ENCODE peak calls at places on chromosomes 12 and 14, in seven cellular contexts. D is T1000, T is endodermal cell, B is hepatocyte, I is left colon, A is cardiac muscle cell, N is DMS53. Q is an unnamed sample.

GRCh38 chr14:92717571-92718042 is 30.8 kb downstream of the LGMN start:
- DNase-seq in I (no peak), A (no peak), N (no peak), B (no peak), T (no peak), D (no peak), Q (peak; percentile 61)

GRCh38 chr12:39587247-39587646 is 32.4 kb downstream of the ABCD2 start:
- DNase-seq in D (no peak), N (peak; percentile 33), T (no peak), I (no peak), B (no peak), A (peak; percentile 22), Q (no peak)

GRCh38 chr12:54378791-54379400 is 5.6 kb downstream of the ZNF385A start:
- DNase-seq in I (no peak), D (peak; percentile 100), B (peak; percentile 81), T (peak; percentile 94), N (peak; percentile 88), A (peak; percentile 55), Q (peak; percentile 82)

GRCh38 chr12:45670339-45671065 is 59.0 kb upstream of the ARID2 start:
- DNase-seq in A (peak; percentile 52), I (no peak), B (no peak), T (no peak), D (no peak), N (no peak), Q (no peak)

GRCh38 chr12:102439391-102440108 is 40.8 kb downstream of the IGF1 start:
- DNase-seq in I (no peak), T (no peak), A (peak; percentile 41), B (no peak), D (no peak), N (no peak), Q (no peak)

GRCh38 chr12:68081561-68081960 is 78.0 kb downstream of the IFNG start:
- DNase-seq in A (no peak), B (no peak), I (no peak), T (no peak), D (no peak), N (peak; percentile 13), Q (no peak)

GRCh38 chr14:52299692-52300278 is 14.3 kb upstream of the PTGER2 start:
- DNase-seq in A (peak; percentile 74), I (no peak), N (peak; percentile 60), B (peak; percentile 61), T (no peak), D (no peak), Q (no peak)

GRCh38 chr12:112479413-112479812 is 60.7 kb downstream of the PTPN11 start:
- DNase-seq in B (no peak), N (no peak), D (no peak), I (no peak), T (no peak), A (no peak), Q (no peak)

GRCh38 chr14:95248422-95248821 is 71.3 kb downstream of the CLMN start:
- DNase-seq in D (no peak), N (peak; percentile 44), T (no peak), A (no peak), B (no peak), I (no peak), Q (no peak)

GRCh38 chr12:5736016-5736415 is 209.0 kb downstream of the ANO2 start:
- DNase-seq in B (no peak), N (no peak), D (no peak), A (no peak), T (no peak), I (no peak), Q (no peak)

GRCh38 chr12:47935196-47935595 is 28.2 kb upstream of the TMEM106C start:
- DNase-seq in D (no peak), I (no peak), B (peak; percentile 67), A (peak; percentile 91), N (no peak), T (peak; percentile 50), Q (peak; percentile 75)

GRCh38 chr12:120760349-120761245 is 35.0 kb downstream of the ACADS start:
- DNase-seq in A (no peak), B (no peak), N (no peak), T (no peak), D (no peak), I (no peak), Q (no peak)

GRCh38 chr12:46266869-46267617 is 1.8 kb downstream of the SLC38A1 start:
- DNase-seq in B (peak; percentile 67), D (no peak), I (peak; percentile 71), T (peak; percentile 89), A (peak; percentile 74), N (peak; percentile 90), Q (peak; percentile 87)